ENCODE peak calls at places on chromosome X, in four cellular contexts. H, S, J and D are unnamed samples.

GRCh38 chrX:71606536-71607216 is 11.6 kb downstream of the CXCR3 start:
- DNase-seq in H (no peak), S (no peak), J (no peak), D (no peak)

GRCh38 chrX:135295238-135295943 is 13.9 kb upstream of the ETDC start:
- DNase-seq in H (no peak), J (peak; percentile 16), S (peak; percentile 85), D (peak; percentile 52)

GRCh38 chrX:21383546-21383945 is 9.3 kb downstream of the CNKSR2 start:
- DNase-seq in J (no peak), H (no peak), S (no peak), D (no peak)

GRCh38 chrX:15815779-15816452 is 25.6 kb downstream of the ZRSR2 start:
- DNase-seq in H (no peak), J (no peak), S (peak; percentile 80), D (no peak)

GRCh38 chrX:98501441-98501840 is 1617.7 kb downstream of the RPA4 start:
- DNase-seq in J (no peak), H (no peak), S (no peak), D (no peak)

GRCh38 chrX:39167791-39168190 is 366.5 kb downstream of the MID1IP1 start:
- DNase-seq in S (no peak), J (no peak), H (no peak), D (no peak)

GRCh38 chrX:13752646-13753045 is 18.1 kb downstream of the OFD1 start:
- DNase-seq in S (no peak), J (no peak), H (no peak), D (no peak)

GRCh38 chrX:153924149-153924861 is 1.8 kb downstream of the ARHGAP4 start:
- DNase-seq in S (no peak), J (no peak), H (peak; percentile 10), D (no peak)

GRCh38 chrX:53421772-53422090 is 723 bp downstream of the SMC1A start:
- DNase-seq in J (no peak), S (no peak), H (no peak), D (no peak)

GRCh38 chrX:45788941-45789348 is 588.3 kb upstream of the DIPK2B start:
- DNase-seq in H (peak; percentile 45), S (peak; percentile 55), J (no peak), D (peak; percentile 71)

GRCh38 chrX:155841232-155841631 is 39.9 kb upstream of the VAMP7 start:
- DNase-seq in H (no peak), J (no peak), S (no peak), D (no peak)

GRCh38 chrX:16993791-16994318 is 47.4 kb downstream of the REPS2 start:
- DNase-seq in J (no peak), S (peak; percentile 65), H (no peak), D (no peak)

GRCh38 chrX:134764202-134764785 is 106.0 kb upstream of the PLAC1 start:
- DNase-seq in H (peak; percentile 30), J (no peak), S (no peak), D (no peak)

GRCh38 chrX:68177542-68177941 is 255.8 kb downstream of the OPHN1 start:
- DNase-seq in H (peak; percentile 19), J (no peak), S (no peak), D (no peak)

GRCh38 chrX:39385022-39385421 is 583.8 kb downstream of the MID1IP1 start:
- DNase-seq in J (no peak), H (no peak), S (no peak), D (no peak)

GRCh38 chrX:16130707-16131106 is 7.3 kb downstream of the GRPR start:
- DNase-seq in H (no peak), J (no peak), S (peak; percentile 56), D (no peak)

DNA sequence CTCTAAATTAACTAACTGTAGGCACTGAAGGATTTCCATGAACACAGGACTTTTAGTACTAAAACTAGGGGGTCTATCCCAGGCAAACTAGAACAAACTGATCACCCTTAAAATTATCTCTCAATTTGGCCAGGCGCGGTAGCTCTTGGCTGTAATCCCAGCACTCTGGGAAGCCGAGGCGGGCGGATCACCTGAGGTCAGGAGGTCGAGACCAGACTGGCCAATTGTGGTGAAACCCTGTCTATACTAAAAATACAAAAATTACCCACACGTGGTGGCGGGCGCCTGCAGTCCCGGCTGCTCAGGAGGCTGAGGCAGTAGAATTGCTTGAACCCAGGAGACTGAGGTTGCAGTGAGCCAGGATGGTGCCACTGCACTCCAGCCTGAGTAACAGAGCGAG is 436.6 kb downstream of the RPA4 start:
- DNase-seq in J (no peak), S (no peak), H (no peak), D (no peak)
- H3K9me3 ChIP-seq in J (no peaks in the 10 kb centered on the region), S (no peaks in the 10 kb centered on the region), H (no peaks in the 10 kb centered on the region), D (no peaks in the 10 kb centered on the region)

DNA sequence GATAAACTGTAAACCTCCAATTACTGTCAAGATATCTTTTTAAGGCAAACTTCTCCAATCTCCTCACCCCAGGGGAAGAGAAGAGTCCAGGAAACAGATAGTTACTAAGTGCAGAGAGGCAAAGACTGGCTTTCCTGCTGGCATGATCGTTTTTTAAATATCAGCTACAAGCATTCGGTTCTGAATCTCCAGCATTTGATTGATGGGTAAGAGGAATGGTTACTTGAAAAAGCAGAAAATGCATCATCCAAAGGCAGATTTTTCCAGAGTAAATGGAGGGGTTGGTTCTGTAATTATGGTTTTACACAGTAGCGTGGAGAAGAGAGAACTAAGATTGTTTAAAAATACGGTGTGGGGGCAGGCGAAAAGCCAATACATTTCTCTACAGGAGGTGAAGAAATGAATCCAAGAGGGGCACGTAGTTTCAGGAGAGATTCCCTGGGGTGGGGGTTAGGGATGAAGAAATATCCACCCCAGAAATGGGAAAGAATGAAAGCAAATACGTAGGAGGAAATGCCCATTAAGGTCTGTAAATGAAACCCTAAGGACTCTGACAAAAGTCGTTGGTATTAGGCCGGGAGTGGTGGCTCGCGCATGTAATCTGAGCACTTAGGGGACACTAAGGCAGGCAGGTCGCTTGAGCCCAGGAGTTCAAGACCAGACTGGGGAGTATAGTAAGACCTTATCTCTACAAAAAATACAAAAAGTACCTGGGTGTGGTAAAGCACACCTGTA is 248.3 kb downstream of the DHRSX start:
- DNase-seq in H (no peak), S (no peak), J (no peak), D (no peak)
- H3K9me3 ChIP-seq in H (peaks cover 12% of the 10 kb centered on the region), S (peaks cover 7% of the 10 kb centered on the region), J (no peaks in the 10 kb centered on the region), D (no peaks in the 10 kb centered on the region)

DNA sequence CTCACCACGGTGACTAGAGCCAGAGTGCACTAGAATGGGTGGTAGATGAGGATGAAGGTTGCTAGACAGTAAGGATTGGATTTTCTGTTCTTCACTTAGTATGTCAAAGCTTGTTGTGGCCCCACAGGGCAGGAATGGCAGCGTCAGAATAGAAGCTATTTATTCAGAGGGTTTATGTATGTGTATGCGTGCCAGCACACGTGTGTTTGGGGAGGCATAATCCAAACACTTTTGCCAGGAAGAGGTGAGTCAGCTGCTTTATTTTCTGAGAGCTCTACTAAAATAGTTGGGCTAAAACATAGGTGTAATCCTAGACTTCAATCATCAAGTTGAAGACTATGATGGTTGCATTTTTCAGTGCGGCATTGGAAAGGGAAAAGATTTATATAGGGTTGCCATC is 1.2 kb upstream of the MAGEE2 start:
- DNase-seq in S (no peak), H (no peak), J (no peak), D (no peak)
- H3K9me3 ChIP-seq in S (no peaks in the 10 kb centered on the region), H (peaks cover 8% of the 10 kb centered on the region), J (no peaks in the 10 kb centered on the region), D (no peaks in the 10 kb centered on the region)

DNA sequence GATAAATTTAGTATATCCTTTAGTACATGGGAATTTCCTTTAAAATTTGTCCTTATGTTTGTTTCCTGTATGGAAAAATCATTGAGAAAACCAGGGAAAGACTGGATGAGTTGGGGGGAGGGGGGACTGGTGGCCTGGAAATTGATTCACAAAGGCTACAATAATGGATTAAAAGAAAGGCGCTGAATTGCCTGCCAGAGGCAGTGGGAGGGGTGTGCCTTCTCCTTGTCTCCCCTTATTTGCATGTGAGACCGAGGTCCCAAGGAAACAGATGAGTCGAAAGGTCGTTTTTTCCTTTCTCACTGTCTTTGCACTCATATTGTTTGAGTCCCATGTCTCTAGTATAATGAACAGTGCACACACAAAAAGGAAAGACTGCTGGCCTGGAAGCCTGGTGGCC is 86.5 kb upstream of the ZDHHC15 start:
- DNase-seq in S (no peak), J (no peak), H (no peak), D (no peak)
- H3K9me3 ChIP-seq in S (no peaks in the 10 kb centered on the region), J (no peaks in the 10 kb centered on the region), H (no peaks in the 10 kb centered on the region), D (peaks cover 2% of the 10 kb centered on the region)

DNA sequence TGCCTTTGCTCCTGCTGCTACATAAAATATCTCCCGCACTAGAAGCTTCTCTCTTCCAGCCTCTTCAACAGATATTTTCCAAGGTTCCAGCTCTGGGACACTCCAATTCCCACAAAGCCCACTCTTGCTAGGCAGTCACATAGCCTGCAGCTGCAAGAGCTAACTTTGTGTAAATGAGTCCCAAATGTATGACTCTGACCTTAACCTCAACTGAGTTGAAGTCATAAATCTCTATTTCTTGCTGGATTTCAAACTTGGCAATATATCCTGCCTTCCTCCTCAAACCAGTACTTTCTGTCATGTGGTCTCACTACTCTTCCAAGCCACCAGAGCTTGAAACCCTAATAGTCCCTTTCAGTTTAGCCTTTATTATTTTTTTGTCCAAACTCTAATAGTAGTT is 315.5 kb upstream of the GRIA3 start:
- DNase-seq in H (no peak), J (no peak), S (no peak), D (no peak)
- H3K9me3 ChIP-seq in H (no peaks in the 10 kb centered on the region), J (no peaks in the 10 kb centered on the region), S (no peaks in the 10 kb centered on the region), D (no peaks in the 10 kb centered on the region)